ENCODE peak calls at places on chromosomes 11 and 22, in five cellular contexts. G is NCI-H2081; W is NCI-H146; I is Panc1; C is activated CD8-positive, alpha-beta memory T cell treated with anti-CD3 and anti-CD28 coated beads, Interleukin-2, amount 50 U/mL, for 48 hours. K is an unnamed sample.

GRCh38 chr22:45511847-45512261 is 9.2 kb downstream of the FBLN1 start:
- DNase-seq in G (no peak), W (no peak), I (no peak), C (no peak), K (no peak)

GRCh38 chr11:2911088-2912037 is 17.9 kb downstream of the PHLDA2 start:
- DNase-seq in G (no peak), W (no peak), I (no peak), C (no peak), K (peak)

GRCh38 chr11:99535819-99536218 is 515.1 kb downstream of the CNTN5 start:
- DNase-seq in G (no peak), W (no peak), I (no peak), C (no peak), K (no peak)

GRCh38 chr11:115623021-115623451 is 118.8 kb upstream of the CADM1 start:
- DNase-seq in G (no peak), W (no peak), I (peak), C (no peak), K (no peak)

GRCh38 chr22:22322792-22323191 is 78.2 kb downstream of the VPREB1 start:
- DNase-seq in G (no peak), W (no peak), I (no peak), C (no peak), K (no peak)

GRCh38 chr11:126303623-126304456 is at the start of gene DCPS:
- DNase-seq in G (peak), W (peak), I (no peak), C (peak), K (peak)

GRCh38 chr11:63508009-63508408 is 2.1 kb downstream of the LGALS12 start:
- DNase-seq in G (no peak), W (peak), I (peak), C (no peak), K (no peak)

GRCh38 chr11:93005239-93005638 is 35.8 kb downstream of the MTNR1B start:
- DNase-seq in G (no peak), W (no peak), I (no peak), C (no peak), K (peak)

GRCh38 chr22:31155425-31155824 is 4.6 kb upstream of the RNF185 start:
- DNase-seq in G (no peak), W (no peak), I (no peak), C (no peak), K (no peak)

GRCh38 chr11:88521354-88522310 is 184.1 kb upstream of the CTSC start:
- DNase-seq in G (peak), W (no peak), I (no peak), C (no peak), K (no peak)

GRCh38 chr11:70695086-70695960 is 297.0 kb downstream of the CTTN start:
- DNase-seq in G (no peak), W (no peak), I (no peak), C (no peak), K (no peak)

GRCh38 chr11:134387501-134387900 is 24.5 kb downstream of the B3GAT1 start:
- DNase-seq in G (no peak), W (no peak), I (no peak), C (no peak), K (no peak)

GRCh38 chr11:68857037-68857586 is 15.4 kb upstream of the CPT1A start:
- DNase-seq in G (no peak), W (no peak), I (no peak), C (no peak), K (no peak)

GRCh38 chr22:27552863-27553262 is 248.7 kb downstream of the MN1 start:
- DNase-seq in G (no peak), W (no peak), I (no peak), C (no peak), K (no peak)

GRCh38 chr11:68200639-68201038 is 12.5 kb downstream of the KMT5B start:
- DNase-seq in G (no peak), W (no peak), I (no peak), C (no peak), K (no peak)

GRCh38 chr11:90757851-90758494 is 535.1 kb upstream of the CHORDC1 start:
- DNase-seq in G (no peak), W (no peak), I (no peak), C (no peak), K (peak)

GRCh38 chr11:14414470-14415461 is 55.8 kb upstream of the RRAS2 start:
- DNase-seq in G (no peak), W (no peak), I (no peak), C (peak), K (no peak)

GRCh38 chr22:46040471-46041465 is 63.8 kb upstream of the WNT7B start:
- DNase-seq in G (no peak), W (peak), I (no peak), C (peak), K (no peak)

GRCh38 chr22:49935561-49935960 is 17.1 kb downstream of the CRELD2 start:
- DNase-seq in G (no peak), W (peak), I (no peak), C (no peak), K (no peak)

GRCh38 chr11:123083623-123084029 is 21.7 kb upstream of the HSPA8 start:
- DNase-seq in G (peak), W (peak), I (peak), C (no peak), K (peak)

GRCh38 chr22:22616636-22617035 is 27.8 kb upstream of the GGTLC2 start:
- DNase-seq in G (no peak), W (no peak), I (no peak), C (no peak), K (no peak)

GRCh38 chr11:119377961-119378667 is 3.4 kb downstream of the USP2 start:
- DNase-seq in G (no peak), W (peak), I (no peak), C (peak), K (no peak)

GRCh38 chr11:232783-233565 is 3.2 kb downstream of the SIRT3 start:
- DNase-seq in G (no peak), W (no peak), I (no peak), C (peak), K (no peak)